ENCODE peak calls at places on chromosomes 11 and 22, in eight cellular contexts. J is cardiac fibroblast; Y is testis; I is lung; S is fibroblast of villous mesenchyme; R is posterior cingulate gyrus; Q is EL; X is stimulated activated CD8-positive, alpha-beta memory T cell treated with anti-CD3 and anti-CD28 coated beads, Interleukin-12 subunit alpha, Interleukin-12 subunit beta, amount 100 ng/mL, for 4 hours. A is an unnamed sample.

GRCh38 chr11:3153291-3153861 is 11.7 kb downstream of the OSBPL5 start:
- DNase-seq in Q (peak), R (peak), Y (peak), I (no peak), S (peak), J (peak), X (no peak), A (no peak)

GRCh38 chr11:120413480-120413879 is 77.3 kb downstream of the ARHGEF12 start:
- DNase-seq in J (peak), Q (peak), I (no peak), S (peak), R (no peak), Y (no peak), X (no peak), A (no peak)

GRCh38 chr11:27722117-27722844 is 22.0 kb upstream of the BDNF start:
- DNase-seq in S (no peak), J (peak), Q (peak), R (peak), Y (no peak), I (no peak), X (no peak), A (no peak)

GRCh38 chr22:27996981-27997380 is 77.9 kb upstream of the PITPNB start:
- DNase-seq in Y (no peak), J (no peak), S (no peak), R (no peak), X (no peak), I (no peak), Q (no peak), A (no peak)

GRCh38 chr22:48968201-48968959 is 859.3 kb downstream of the BRD1 start:
- DNase-seq in I (peak), Y (peak), Q (no peak), S (no peak), R (peak), X (no peak), J (no peak), A (peak)

GRCh38 chr11:69912161-69912910 is 93.1 kb upstream of the FGF3 start:
- DNase-seq in X (no peak), J (no peak), Q (no peak), Y (no peak), S (no peak), I (no peak), R (peak), A (no peak)

GRCh38 chr11:94183886-94184264 is 55.2 kb downstream of the PANX1 start:
- DNase-seq in X (no peak), I (peak), R (peak), Y (peak), Q (peak), J (peak), S (peak), A (peak)

GRCh38 chr11:32307921-32308320 is 127.4 kb downstream of the WT1 start:
- DNase-seq in Q (no peak), S (no peak), I (no peak), Y (no peak), J (no peak), R (peak), X (no peak), A (no peak)

GRCh38 chr11:40819230-40819629 is 640.2 kb downstream of the LRRC4C start:
- DNase-seq in Q (no peak), S (no peak), Y (no peak), I (no peak), X (no peak), J (no peak), R (no peak), A (no peak)

GRCh38 chr11:126978911-126979310 is 21.7 kb downstream of the KIRREL3 start:
- DNase-seq in X (no peak), J (no peak), Q (no peak), Y (no peak), I (no peak), R (no peak), S (no peak), A (no peak)